ENCODE peak calls at places on chromosomes 3 and 15, in four cellular contexts. T, O, R and Y are unnamed samples.

GRCh38 chr15:64883997-64884511 is 27.6 kb upstream of the ANKDD1A start:
- DNase-seq in O (peak; percentile 87), T (peak; percentile 87), R (no peak), Y (peak; percentile 57)

GRCh38 chr3:107235923-107236315 is 141.3 kb upstream of the CCDC54 start:
- DNase-seq in R (peak; percentile 69), T (peak; percentile 30), O (peak; percentile 77), Y (peak; percentile 4)

GRCh38 chr15:101795455-101795854 is 7.9 kb upstream of the OR4F6 start:
- DNase-seq in T (no peak), R (no peak), O (peak; percentile 76), Y (no peak)

GRCh38 chr3:144039661-144040060 is 68.0 kb downstream of the DIPK2A start:
- DNase-seq in R (no peak), T (no peak), O (no peak), Y (no peak)

GRCh38 chr15:47870956-47871625 is 153.8 kb downstream of the SEMA6D start:
- DNase-seq in R (no peak), O (peak; percentile 63), T (no peak), Y (no peak)

GRCh38 chr3:141834296-141834695 is 42.1 kb upstream of the ATP1B3 start:
- DNase-seq in R (no peak), T (no peak), O (no peak), Y (no peak)

GRCh38 chr15:93986400-93986984 is 244.9 kb upstream of the MCTP2 start:
- DNase-seq in T (no peak), O (no peak), R (no peak), Y (no peak)

GRCh38 chr15:77039817-77040216 is 31.1 kb downstream of the TSPAN3 start:
- DNase-seq in T (no peak), O (no peak), R (no peak), Y (no peak)

GRCh38 chr3:123028233-123028828 is 768 bp upstream of the SEMA5B start:
- DNase-seq in T (peak; percentile 34), R (peak; percentile 50), O (peak; percentile 75), Y (no peak)

GRCh38 chr3:71583569-71584215 is at the start of gene FOXP1:
- DNase-seq in R (peak; percentile 40), T (peak; percentile 70), O (peak; percentile 89), Y (peak; percentile 69)

GRCh38 chr3:174168538-174169254 is 690.4 kb upstream of the NAALADL2 start:
- DNase-seq in R (no peak), O (no peak), T (no peak), Y (no peak)